ENCODE peak calls at places on chromosomes 11 and 22, in nine cellular contexts. B is OCI-LY7, D is mucosa of descending colon, J is brain microvascular endothelial cell, X is cardiac fibroblast, M is cardiac muscle cell, K is fibroblast of lung, G is esophagus squamous epithelium, O is DND-41. Q is an unnamed sample.

GRCh38 chr11:100719809-100720221 is 32.7 kb downstream of the ARHGAP42 start:
- DNase-seq in X (peak; percentile 84), G (no peak), B (no peak), M (peak; percentile 92), K (peak; percentile 91), J (peak; percentile 90), D (no peak), O (no peak), Q (no peak)

GRCh38 chr11:123527526-123527925 is 97.5 kb downstream of the GRAMD1B start:
- DNase-seq in K (no peak), D (no peak), G (no peak), X (no peak), M (no peak), B (no peak), O (no peak), J (no peak), Q (no peak)

GRCh38 chr11:13963949-13964770 is 1.6 kb downstream of the SPON1 start:
- DNase-seq in K (no peak), J (no peak), X (no peak), M (no peak), D (peak; percentile 74), O (no peak), B (no peak), G (no peak), Q (no peak)

GRCh38 chr22:44369241-44369652 is 56.5 kb upstream of the SHISAL1 start:
- DNase-seq in M (no peak), K (no peak), X (no peak), D (peak; percentile 35), O (no peak), B (no peak), G (no peak), J (no peak), Q (no peak)

GRCh38 chr11:33207408-33207985 is 46.2 kb upstream of the CSTF3 start:
- DNase-seq in B (no peak), J (no peak), K (peak; percentile 54), M (peak; percentile 76), O (no peak), X (peak; percentile 12), G (no peak), D (no peak), Q (no peak)

GRCh38 chr11:57426439-57426753 is 525 bp downstream of the SLC43A3 start:
- DNase-seq in M (no peak), G (no peak), O (peak; percentile 24), K (no peak), B (peak; percentile 28), D (no peak), J (no peak), X (no peak), Q (no peak)

GRCh38 chr22:22693531-22693884 is 49.1 kb downstream of the GGTLC2 start:
- DNase-seq in G (no peak), M (no peak), O (no peak), J (no peak), B (no peak), K (no peak), D (no peak), X (no peak), Q (no peak)

GRCh38 chr11:114163231-114163631 is 103.7 kb downstream of the ZBTB16 start:
- DNase-seq in O (no peak), B (no peak), D (no peak), K (peak; percentile 45), M (peak; percentile 94), J (peak; percentile 44), G (no peak), X (peak; percentile 96), Q (no peak)

GRCh38 chr11:68950268-68950667 is 30.5 kb downstream of the MRGPRD start:
- DNase-seq in X (peak; percentile 30), O (no peak), M (peak; percentile 27), G (no peak), D (no peak), J (no peak), B (peak; percentile 46), K (no peak), Q (no peak)

GRCh38 chr11:64549969-64550368 is 41.1 kb upstream of the SLC22A12 start:
- DNase-seq in O (no peak), G (no peak), D (no peak), X (no peak), J (no peak), K (no peak), B (no peak), M (no peak), Q (no peak)

DNA sequence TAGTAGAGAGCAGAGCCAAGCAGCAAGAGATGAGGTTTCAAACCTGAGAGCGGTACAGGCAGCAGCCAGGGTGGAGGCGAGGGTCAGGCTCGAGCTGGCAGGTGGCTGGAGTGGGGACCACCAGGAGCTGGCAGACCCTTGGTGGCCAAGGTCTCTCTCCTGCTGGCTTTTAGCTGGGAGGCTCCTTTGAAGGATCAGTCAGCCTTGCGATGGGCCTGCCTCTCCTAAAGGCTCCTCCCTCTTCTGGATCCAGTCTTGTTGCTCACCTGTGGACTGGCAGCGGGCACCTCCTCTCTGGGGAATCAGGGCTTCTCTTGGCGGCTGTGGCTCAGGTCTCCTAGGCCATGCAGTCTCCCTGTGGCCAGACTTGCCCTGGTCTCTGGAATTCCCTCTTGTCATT is 24.8 kb downstream of the TPST2 start:
- DNase-seq in M (no peak), B (no peak), J (no peak), K (no peak), G (no peak), O (no peak), D (no peak), X (no peak), Q (no peak)
- TF ChIP-seq CTCF in M (no peak), B (no peak), J (no peak), K (no peak), G (no peak), O (no peak), D (no peak), X (no peak), Q (no peak)

DNA sequence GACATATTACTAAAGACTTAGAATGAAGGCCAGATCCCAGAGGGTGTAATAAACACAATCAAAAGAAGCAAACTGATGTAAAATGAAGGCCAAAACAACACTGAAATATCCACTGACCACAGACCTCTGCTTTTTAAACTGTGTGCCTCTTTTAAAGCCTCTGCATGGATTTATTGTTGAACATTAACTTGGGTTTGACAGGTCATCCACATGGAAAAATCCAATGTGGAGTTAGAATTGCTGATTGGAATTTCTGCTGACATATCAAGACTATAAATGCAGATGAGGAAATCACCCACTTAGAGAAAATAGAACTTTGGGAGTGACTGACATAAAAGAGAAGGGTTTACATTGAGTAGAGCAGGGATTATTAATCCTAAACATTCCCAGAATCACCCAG is 853.9 kb upstream of the RAG2 start:
- DNase-seq in D (no peak), K (no peak), J (no peak), B (no peak), X (no peak), M (no peak), O (no peak), G (no peak), Q (no peak)
- H3K4me3 ChIP-seq in D (no peak overlapping the region), K (no peak overlapping the region), J (no peak overlapping the region), B (no peak overlapping the region), X (no peak overlapping the region), M (no peak overlapping the region), O (no peak overlapping the region), G (no peak overlapping the region), Q (no peak overlapping the region)

DNA sequence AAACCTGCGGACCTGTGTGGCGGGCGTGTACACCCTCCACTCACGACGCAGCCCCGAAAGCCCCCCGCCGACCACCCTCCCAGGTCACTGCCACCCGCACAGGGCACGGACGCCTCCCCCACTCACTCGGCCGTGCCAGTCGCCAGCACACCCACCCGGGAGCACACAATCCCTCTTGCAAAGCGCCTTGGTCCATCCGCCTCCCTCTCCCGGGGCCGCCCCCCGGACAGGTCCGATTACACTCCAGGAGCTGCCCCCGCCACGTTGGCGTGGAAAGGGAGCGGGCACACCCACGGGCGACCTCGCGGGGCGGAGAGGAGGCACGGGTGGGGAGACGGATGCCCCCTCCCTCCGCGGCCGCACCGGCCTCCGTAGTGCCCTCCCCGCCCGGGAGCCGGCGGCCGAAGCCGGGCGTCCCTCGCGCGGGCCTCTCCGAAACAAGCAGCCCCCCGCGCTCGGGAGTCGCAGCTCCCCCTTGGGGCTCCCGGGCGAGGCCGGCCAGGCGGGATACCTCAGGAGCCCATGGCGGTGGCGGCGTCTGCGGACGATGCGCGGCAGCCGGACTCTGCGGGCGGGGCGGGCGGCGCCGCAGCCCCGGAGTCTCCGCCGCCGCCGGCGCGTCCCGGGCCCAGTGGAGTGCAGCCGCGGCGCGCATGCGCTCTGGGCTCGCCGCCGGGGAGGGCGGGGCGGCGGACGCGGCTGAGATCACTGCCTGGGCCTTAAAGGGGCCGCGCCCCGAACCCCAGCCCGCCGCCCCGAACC is at the start of gene TMEM184B:
- DNase-seq in K (peak; percentile 54), D (peak; percentile 79), J (no peak), B (peak; percentile 83), O (peak; percentile 78), G (no peak), X (peak; percentile 64), M (peak; percentile 78), Q (no peak)
- TF ChIP-seq CTCF in K (no peak), D (no peak), J (no peak), B (no peak), O (no peak), G (peak; percentile 16), X (no peak), M (no peak), Q (no peak)

GRCh38 chr22:50482107-50483074 is 1.0 kb downstream of the ADM2 start:
- DNase-seq in K (no peak), D (peak; percentile 58), J (no peak), B (no peak), X (no peak), M (no peak), O (no peak), G (no peak), Q (no peak)

GRCh38 chr22:50481440-50482106 is at the start of gene ADM2:
- DNase-seq in M (peak; percentile 41), B (peak; percentile 55), K (no peak), O (no peak), X (no peak), J (no peak), D (peak; percentile 74), G (no peak), Q (no peak)

GRCh38 chr22:50479686-50480085 is 1.7 kb upstream of the ADM2 start:
- DNase-seq in M (no peak), X (no peak), J (no peak), K (no peak), O (no peak), B (no peak), G (no peak), D (peak; percentile 44), Q (no peak)

GRCh38 chr22:50483106-50483505 is 1.8 kb downstream of the ADM2 start:
- DNase-seq in O (no peak), K (no peak), X (no peak), D (peak; percentile 36), M (no peak), B (no peak), J (no peak), G (no peak), Q (no peak)

DNA sequence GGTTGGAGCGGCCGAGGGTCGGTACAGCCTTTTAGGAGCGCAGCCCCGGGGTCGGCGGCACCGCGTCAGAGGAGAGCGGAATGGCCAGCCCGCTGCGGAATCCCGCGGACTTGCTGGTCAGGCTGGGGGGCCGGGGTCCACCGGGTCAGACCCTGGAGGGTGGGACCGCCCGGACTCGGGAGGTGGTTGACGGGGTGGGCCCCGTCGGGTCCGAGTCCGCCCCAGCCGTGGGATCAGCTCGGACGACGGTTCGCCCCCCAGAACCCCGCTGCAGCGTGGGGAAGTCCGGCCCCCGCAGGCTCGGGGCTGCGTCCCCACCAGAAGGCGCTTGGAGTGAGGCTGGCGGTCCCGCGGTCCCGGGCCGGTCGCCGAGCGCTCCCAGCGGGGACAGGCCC is 301 bp upstream of the ADM2 start:
- DNase-seq in B (no peak), J (no peak), M (no peak), X (no peak), K (no peak), G (no peak), D (no peak), O (no peak), Q (no peak)
- H3K4me3 ChIP-seq in B (peak overlapping the region; percentile 68), J (no peak overlapping the region), M (peak overlapping the region; percentile 19), X (no peak overlapping the region), K (no peak overlapping the region), G (peak overlapping the region; percentile 39), D (no peak overlapping the region), O (no peak overlapping the region), Q (peak overlapping the region; percentile 59)